ENCODE peak calls at places on chromosomes 4 and X, in ten cellular contexts. One of them, this sample, is unnamed.
A peak's percentile ranks its signal among the peaks of the same experiment; 100 is the strongest.

GRCh38 chrX:40462797-40463196 is 118.0 kb upstream of the ATP6AP2 start:
- DNase-seq in stomach: no peak
- DNase-seq in HepG2: no peak
- DNase-seq in effector memory CD4-positive, alpha-beta T cell: no peak
- DNase-seq in ovary: no peak
- DNase-seq in OCI-LY7: no peak
- DNase-seq in neural progenitor cell: no peak
- DNase-seq in GM23248: no peak
- DNase-seq in substantia nigra: no peak
- DNase-seq in fibroblast of lung: peak; percentile 32
- DNase-seq in this sample: no peak

GRCh38 chrX:121457096-121457495 is 409.7 kb downstream of the GLUD2 start:
- DNase-seq in stomach: no peak
- DNase-seq in HepG2: no peak
- DNase-seq in effector memory CD4-positive, alpha-beta T cell: no peak
- DNase-seq in ovary: no peak
- DNase-seq in OCI-LY7: peak; percentile 21
- DNase-seq in neural progenitor cell: no peak
- DNase-seq in GM23248: no peak
- DNase-seq in substantia nigra: no peak
- DNase-seq in fibroblast of lung: no peak
- DNase-seq in this sample: no peak

GRCh38 chr4:25020240-25020639 is 10.5 kb downstream of the LGI2 start:
- DNase-seq in stomach: no peak
- DNase-seq in HepG2: no peak
- DNase-seq in effector memory CD4-positive, alpha-beta T cell: no peak
- DNase-seq in ovary: no peak
- DNase-seq in OCI-LY7: no peak
- DNase-seq in neural progenitor cell: no peak
- DNase-seq in GM23248: peak; percentile 75
- DNase-seq in substantia nigra: no peak
- DNase-seq in fibroblast of lung: no peak
- DNase-seq in this sample: no peak

GRCh38 chr4:1151541-1151940 is 20.8 kb downstream of the SPON2 start:
- DNase-seq in stomach: no peak
- DNase-seq in HepG2: no peak
- DNase-seq in effector memory CD4-positive, alpha-beta T cell: no peak
- DNase-seq in ovary: no peak
- DNase-seq in OCI-LY7: no peak
- DNase-seq in neural progenitor cell: no peak
- DNase-seq in GM23248: no peak
- DNase-seq in substantia nigra: no peak
- DNase-seq in fibroblast of lung: no peak
- DNase-seq in this sample: no peak

GRCh38 chr4:180058731-180059215 is 2184.4 kb upstream of the TENM3 start:
- DNase-seq in stomach: no peak
- DNase-seq in HepG2: no peak
- DNase-seq in effector memory CD4-positive, alpha-beta T cell: no peak
- DNase-seq in ovary: peak; percentile 29
- DNase-seq in OCI-LY7: no peak
- DNase-seq in neural progenitor cell: peak; percentile 76
- DNase-seq in GM23248: peak; percentile 44
- DNase-seq in substantia nigra: peak; percentile 68
- DNase-seq in fibroblast of lung: peak; percentile 68
- DNase-seq in this sample: peak; percentile 41

GRCh38 chrX:123846598-123847038 is 13.2 kb upstream of the XIAP start:
- DNase-seq in stomach: no peak
- DNase-seq in HepG2: no peak
- DNase-seq in effector memory CD4-positive, alpha-beta T cell: no peak
- DNase-seq in ovary: no peak
- DNase-seq in OCI-LY7: no peak
- DNase-seq in neural progenitor cell: no peak
- DNase-seq in GM23248: peak; percentile 66
- DNase-seq in substantia nigra: no peak
- DNase-seq in fibroblast of lung: peak; percentile 90
- DNase-seq in this sample: no peak

GRCh38 chr4:124060261-124060918 is 652.1 kb downstream of the ANKRD50 start:
- DNase-seq in stomach: peak; percentile 27
- DNase-seq in HepG2: no peak
- DNase-seq in effector memory CD4-positive, alpha-beta T cell: no peak
- DNase-seq in ovary: no peak
- DNase-seq in OCI-LY7: peak; percentile 29
- DNase-seq in neural progenitor cell: no peak
- DNase-seq in GM23248: peak; percentile 43
- DNase-seq in substantia nigra: no peak
- DNase-seq in fibroblast of lung: peak; percentile 80
- DNase-seq in this sample: peak; percentile 18

GRCh38 chr4:54152846-54153600 is 53.1 kb downstream of the GSX2 start:
- DNase-seq in stomach: no peak
- DNase-seq in HepG2: no peak
- DNase-seq in effector memory CD4-positive, alpha-beta T cell: no peak
- DNase-seq in ovary: no peak
- DNase-seq in OCI-LY7: no peak
- DNase-seq in neural progenitor cell: no peak
- DNase-seq in GM23248: peak; percentile 72
- DNase-seq in substantia nigra: no peak
- DNase-seq in fibroblast of lung: peak; percentile 91
- DNase-seq in this sample: no peak

GRCh38 chr4:48905363-48906015 is 1.1 kb downstream of the OCIAD2 start:
- DNase-seq in stomach: peak; percentile 31
- DNase-seq in HepG2: peak; percentile 25
- DNase-seq in effector memory CD4-positive, alpha-beta T cell: no peak
- DNase-seq in ovary: no peak
- DNase-seq in OCI-LY7: no peak
- DNase-seq in neural progenitor cell: no peak
- DNase-seq in GM23248: peak; percentile 58
- DNase-seq in substantia nigra: no peak
- DNase-seq in fibroblast of lung: peak; percentile 77
- DNase-seq in this sample: peak; percentile 27

GRCh38 chrX:124804962-124805361 is 458.6 kb downstream of the SH2D1A start:
- DNase-seq in stomach: no peak
- DNase-seq in HepG2: no peak
- DNase-seq in effector memory CD4-positive, alpha-beta T cell: no peak
- DNase-seq in ovary: no peak
- DNase-seq in OCI-LY7: no peak
- DNase-seq in neural progenitor cell: no peak
- DNase-seq in GM23248: no peak
- DNase-seq in substantia nigra: no peak
- DNase-seq in fibroblast of lung: no peak
- DNase-seq in this sample: no peak

GRCh38 chr4:108703966-108704365 is 53.6 kb downstream of the OSTC start:
- DNase-seq in stomach: no peak
- DNase-seq in HepG2: no peak
- DNase-seq in effector memory CD4-positive, alpha-beta T cell: no peak
- DNase-seq in ovary: no peak
- DNase-seq in OCI-LY7: no peak
- DNase-seq in neural progenitor cell: no peak
- DNase-seq in GM23248: no peak
- DNase-seq in substantia nigra: no peak
- DNase-seq in fibroblast of lung: no peak
- DNase-seq in this sample: no peak

GRCh38 chrX:22950278-22951266 is 49.2 kb upstream of the DDX53 start:
- DNase-seq in stomach: no peak
- DNase-seq in HepG2: no peak
- DNase-seq in effector memory CD4-positive, alpha-beta T cell: no peak
- DNase-seq in ovary: peak; percentile 38
- DNase-seq in OCI-LY7: no peak
- DNase-seq in neural progenitor cell: no peak
- DNase-seq in GM23248: peak; percentile 90
- DNase-seq in substantia nigra: no peak
- DNase-seq in fibroblast of lung: peak; percentile 91
- DNase-seq in this sample: no peak

DNA sequence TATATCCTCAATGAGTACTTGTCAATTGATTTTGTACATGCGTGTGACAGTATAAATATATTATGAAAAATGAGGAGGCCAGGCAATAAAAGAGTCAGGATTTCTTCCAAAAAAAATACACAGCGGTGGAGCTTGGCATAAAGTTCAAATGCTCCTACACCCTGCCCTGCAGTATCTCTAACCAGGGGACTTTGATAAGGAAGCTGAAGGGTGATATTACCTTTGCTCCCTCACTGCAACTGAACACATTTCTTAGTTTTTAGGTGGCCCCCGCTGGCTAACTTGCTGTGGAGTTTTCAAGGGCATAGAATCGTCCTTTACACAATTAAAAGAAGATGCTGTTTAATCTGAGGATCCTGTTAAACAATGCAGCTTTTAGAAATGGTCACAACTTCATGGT is at the start of gene OTC:
- DNase-seq in stomach: no peak
- DNase-seq in HepG2: no peak
- DNase-seq in effector memory CD4-positive, alpha-beta T cell: no peak
- DNase-seq in ovary: no peak
- DNase-seq in OCI-LY7: no peak
- DNase-seq in neural progenitor cell: no peak
- DNase-seq in GM23248: no peak
- DNase-seq in substantia nigra: no peak
- DNase-seq in fibroblast of lung: no peak
- DNase-seq in this sample: no peak
- H3K27ac ChIP-seq in stomach: no peak within 1 kb of the TSS
- H3K27ac ChIP-seq in HepG2: no peak within 1 kb of the TSS
- H3K27ac ChIP-seq in effector memory CD4-positive, alpha-beta T cell: no peak within 1 kb of the TSS
- H3K27ac ChIP-seq in ovary: no peak within 1 kb of the TSS
- H3K27ac ChIP-seq in OCI-LY7: no peak within 1 kb of the TSS
- H3K27ac ChIP-seq in neural progenitor cell: no peak within 1 kb of the TSS
- H3K27ac ChIP-seq in GM23248: no peak within 1 kb of the TSS
- H3K27ac ChIP-seq in substantia nigra: no peak within 1 kb of the TSS
- H3K27ac ChIP-seq in fibroblast of lung: no peak within 1 kb of the TSS
- H3K27ac ChIP-seq in this sample: no peak within 1 kb of the TSS

DNA sequence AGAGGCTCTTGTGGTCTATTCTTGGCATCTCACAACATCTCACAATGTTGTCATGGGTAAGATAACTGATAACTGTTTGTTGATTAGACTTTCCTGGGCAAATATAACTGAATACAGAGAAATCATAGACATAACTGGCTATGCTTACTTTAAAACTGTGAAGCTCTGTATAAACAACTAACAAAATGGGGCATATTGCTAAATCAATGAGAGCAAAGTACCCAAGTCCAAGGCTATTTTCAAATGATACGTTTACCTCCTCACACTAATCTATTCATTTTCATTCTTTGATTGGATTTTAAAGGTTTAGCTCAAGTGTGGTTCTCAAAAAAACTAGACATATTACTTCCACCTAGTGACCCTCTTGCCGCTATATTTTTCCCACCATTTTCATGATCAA is 38.6 kb downstream of the AMELX start:
- DNase-seq in stomach: no peak
- DNase-seq in HepG2: no peak
- DNase-seq in effector memory CD4-positive, alpha-beta T cell: no peak
- DNase-seq in ovary: no peak
- DNase-seq in OCI-LY7: no peak
- DNase-seq in neural progenitor cell: no peak
- DNase-seq in GM23248: no peak
- DNase-seq in substantia nigra: no peak
- DNase-seq in fibroblast of lung: no peak
- DNase-seq in this sample: no peak
- H3K27ac ChIP-seq in stomach: no peak overlapping the region
- H3K27ac ChIP-seq in HepG2: no peak overlapping the region
- H3K27ac ChIP-seq in effector memory CD4-positive, alpha-beta T cell: no peak overlapping the region
- H3K27ac ChIP-seq in ovary: no peak overlapping the region
- H3K27ac ChIP-seq in OCI-LY7: no peak overlapping the region
- H3K27ac ChIP-seq in neural progenitor cell: no peak overlapping the region
- H3K27ac ChIP-seq in GM23248: no peak overlapping the region
- H3K27ac ChIP-seq in substantia nigra: no peak overlapping the region
- H3K27ac ChIP-seq in fibroblast of lung: no peak overlapping the region
- H3K27ac ChIP-seq in this sample: no peak overlapping the region

GRCh38 chr4:82739292-82740190 is 59.1 kb downstream of the SCD5 start:
- DNase-seq in stomach: peak; percentile 79
- DNase-seq in HepG2: peak; percentile 58
- DNase-seq in effector memory CD4-positive, alpha-beta T cell: no peak
- DNase-seq in ovary: peak; percentile 60
- DNase-seq in OCI-LY7: peak; percentile 71
- DNase-seq in neural progenitor cell: peak; percentile 84
- DNase-seq in GM23248: peak; percentile 66
- DNase-seq in substantia nigra: peak; percentile 78
- DNase-seq in fibroblast of lung: no peak
- DNase-seq in this sample: peak; percentile 81

GRCh38 chr4:82737354-82737753 is 61.2 kb downstream of the SCD5 start:
- DNase-seq in stomach: no peak
- DNase-seq in HepG2: no peak
- DNase-seq in effector memory CD4-positive, alpha-beta T cell: no peak
- DNase-seq in ovary: no peak
- DNase-seq in OCI-LY7: no peak
- DNase-seq in neural progenitor cell: no peak
- DNase-seq in GM23248: no peak
- DNase-seq in substantia nigra: no peak
- DNase-seq in fibroblast of lung: no peak
- DNase-seq in this sample: no peak

GRCh38 chr4:82733636-82734035 is 65.0 kb downstream of the SCD5 start:
- DNase-seq in stomach: no peak
- DNase-seq in HepG2: no peak
- DNase-seq in effector memory CD4-positive, alpha-beta T cell: no peak
- DNase-seq in ovary: no peak
- DNase-seq in OCI-LY7: no peak
- DNase-seq in neural progenitor cell: no peak
- DNase-seq in GM23248: peak; percentile 61
- DNase-seq in substantia nigra: no peak
- DNase-seq in fibroblast of lung: peak; percentile 84
- DNase-seq in this sample: no peak
- H3K27ac ChIP-seq in stomach: no peak overlapping the region
- H3K27ac ChIP-seq in HepG2: no peak overlapping the region
- H3K27ac ChIP-seq in effector memory CD4-positive, alpha-beta T cell: no peak overlapping the region
- H3K27ac ChIP-seq in ovary: no peak overlapping the region
- H3K27ac ChIP-seq in OCI-LY7: no peak overlapping the region
- H3K27ac ChIP-seq in neural progenitor cell: no peak overlapping the region
- H3K27ac ChIP-seq in GM23248: no peak overlapping the region
- H3K27ac ChIP-seq in substantia nigra: peak overlapping the region; percentile 46
- H3K27ac ChIP-seq in fibroblast of lung: no peak overlapping the region
- H3K27ac ChIP-seq in this sample: no peak overlapping the region

DNA sequence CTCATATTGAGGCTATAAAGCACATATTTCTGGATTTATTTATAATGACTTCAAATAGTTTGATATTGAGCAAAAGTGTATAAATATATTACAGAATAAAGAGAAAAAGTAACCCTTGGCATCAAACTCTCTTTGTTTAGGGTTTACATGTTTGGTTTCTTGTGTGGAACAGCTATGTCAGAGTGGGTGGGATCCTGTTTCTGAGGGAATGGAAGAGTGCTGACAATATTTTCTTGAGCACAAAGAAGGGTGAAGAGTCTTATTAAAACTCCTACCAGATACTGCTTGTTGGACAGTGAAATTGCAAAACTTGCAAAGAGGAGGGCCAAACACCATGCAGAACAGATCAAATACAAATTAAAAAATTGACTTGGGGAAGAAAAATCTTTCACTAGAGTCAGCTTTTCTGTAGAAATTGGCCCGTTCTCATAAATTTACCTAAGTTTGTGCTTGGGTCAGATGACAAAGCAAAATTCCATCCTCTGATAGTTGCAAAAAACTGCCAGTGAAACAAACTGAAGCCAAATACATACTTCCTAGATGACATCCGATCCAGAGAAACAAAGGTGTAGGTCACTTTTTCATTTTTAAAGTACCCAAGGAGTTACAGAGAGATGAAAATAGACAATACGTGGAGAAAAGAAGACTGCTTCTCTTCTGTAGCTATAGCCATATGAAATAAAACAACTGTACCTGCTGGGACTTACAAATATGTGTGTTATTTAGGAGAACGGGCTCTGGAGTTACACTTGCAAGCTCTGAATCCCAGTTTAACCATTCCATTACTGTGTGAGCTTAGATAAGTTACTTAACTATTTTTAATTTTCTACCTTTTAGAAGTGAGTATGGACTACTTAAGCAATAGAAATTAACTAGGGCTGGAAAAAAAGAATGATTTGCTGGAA is 133.3 kb downstream of the MAML3 start:
- DNase-seq in stomach: no peak
- DNase-seq in HepG2: no peak
- DNase-seq in effector memory CD4-positive, alpha-beta T cell: no peak
- DNase-seq in ovary: no peak
- DNase-seq in OCI-LY7: no peak
- DNase-seq in neural progenitor cell: no peak
- DNase-seq in GM23248: no peak
- DNase-seq in substantia nigra: no peak
- DNase-seq in fibroblast of lung: peak; percentile 25
- DNase-seq in this sample: no peak
- H3K27ac ChIP-seq in stomach: peak overlapping the region; percentile 73
- H3K27ac ChIP-seq in HepG2: peak overlapping the region; percentile 19
- H3K27ac ChIP-seq in effector memory CD4-positive, alpha-beta T cell: no peak overlapping the region
- H3K27ac ChIP-seq in ovary: peak overlapping the region; percentile 53
- H3K27ac ChIP-seq in OCI-LY7: no peak overlapping the region
- H3K27ac ChIP-seq in neural progenitor cell: no peak overlapping the region
- H3K27ac ChIP-seq in GM23248: no peak overlapping the region
- H3K27ac ChIP-seq in substantia nigra: no peak overlapping the region
- H3K27ac ChIP-seq in fibroblast of lung: no peak overlapping the region
- H3K27ac ChIP-seq in this sample: peak overlapping the region; percentile 79